ENCODE peak calls at places on chromosomes 5 and 9, in four cellular contexts. X is left ventricle myocardium inferior, T is IMR-90, U is Peyer's patch. F is an unnamed sample.

GRCh38 chr5:64612349-64612961 is 77.8 kb upstream of the SHISAL2B start:
- DNase-seq in X (no peak), T (peak; percentile 64), U (peak; percentile 58), F (no peak)

GRCh38 chr9:86487222-86487841 is 133.1 kb upstream of the TUT7 start:
- DNase-seq in X (no peak), T (peak; percentile 76), U (no peak), F (no peak)

GRCh38 chr9:15513335-15513734 is 2.6 kb upstream of the PSIP1 start:
- DNase-seq in X (no peak), T (no peak), U (no peak), F (no peak)

GRCh38 chr5:97427235-97427634 is 244.2 kb upstream of the RIOK2 start:
- DNase-seq in X (no peak), T (no peak), U (no peak), F (no peak)

GRCh38 chr5:73378070-73378469 is 70.5 kb downstream of the FOXD1 start:
- DNase-seq in X (no peak), T (peak; percentile 83), U (no peak), F (no peak)

GRCh38 chr9:96219615-96220257 is 82.2 kb downstream of the HSD17B3 start:
- DNase-seq in X (peak; percentile 39), T (no peak), U (peak; percentile 62), F (no peak)

GRCh38 chr5:152185547-152186234 is 219.4 kb downstream of the NMUR2 start:
- DNase-seq in X (peak; percentile 48), T (no peak), U (no peak), F (no peak)

GRCh38 chr9:242461-243080 is 27.9 kb downstream of the DOCK8 start:
- DNase-seq in X (no peak), T (peak; percentile 32), U (no peak), F (no peak)

GRCh38 chr9:124694394-124695279 is 76.5 kb downstream of the NR6A1 start:
- DNase-seq in X (no peak), T (no peak), U (no peak), F (no peak)

GRCh38 chr5:135028791-135029467 is 5.1 kb downstream of the PITX1 start:
- DNase-seq in X (no peak), T (no peak), U (no peak), F (no peak)

GRCh38 chr9:130881516-130881915 is 15.1 kb downstream of the QRFP start:
- DNase-seq in X (no peak), T (no peak), U (no peak), F (no peak)

GRCh38 chr5:172503925-172504730 is 49.8 kb upstream of the SH3PXD2B start:
- DNase-seq in X (peak; percentile 85), T (no peak), U (peak; percentile 46), F (no peak)

GRCh38 chr9:38443181-38443580 is 18.9 kb upstream of the IGFBPL1 start:
- DNase-seq in X (no peak), T (peak; percentile 16), U (no peak), F (no peak)

GRCh38 chr5:51838459-51839253 is 455.4 kb downstream of the ISL1 start:
- DNase-seq in X (no peak), T (no peak), U (no peak), F (no peak)

GRCh38 chr5:3197699-3198098 is 397.9 kb upstream of the IRX1 start:
- DNase-seq in X (no peak), T (no peak), U (no peak), F (no peak)

GRCh38 chr5:98940586-98940985 is 11.8 kb upstream of the CHD1 start:
- DNase-seq in X (no peak), T (peak; percentile 10), U (no peak), F (no peak)

GRCh38 chr5:93421498-93421897 is 159.5 kb downstream of the NR2F1-AS1 start:
- DNase-seq in X (no peak), T (no peak), U (no peak), F (no peak)

GRCh38 chr5:172322028-172322965 is 38.7 kb upstream of the UBTD2 start:
- DNase-seq in X (no peak), T (no peak), U (no peak), F (peak; percentile 76)

GRCh38 chr5:123119334-123119986 is 30.4 kb downstream of the PRDM6 start:
- DNase-seq in X (no peak), T (peak; percentile 74), U (no peak), F (no peak)

GRCh38 chr5:180381428-180381827 is 28.3 kb upstream of the GFPT2 start:
- DNase-seq in X (no peak), T (no peak), U (no peak), F (no peak)

GRCh38 chr9:137575725-137576411 is 2.9 kb downstream of the DPH7 start:
- DNase-seq in X (peak; percentile 32), T (no peak), U (no peak), F (peak; percentile 64)

GRCh38 chr9:123544007-123544827 is 188.2 kb downstream of the CRB2 start:
- DNase-seq in X (no peak), T (peak; percentile 54), U (peak; percentile 67), F (no peak)

GRCh38 chr9:37997636-37998374 is 71.2 kb downstream of the SHB start:
- DNase-seq in X (no peak), T (no peak), U (no peak), F (no peak)

GRCh38 chr5:75042511-75042910 is 9.8 kb downstream of the GCNT4 start:
- DNase-seq in X (no peak), T (no peak), U (no peak), F (no peak)

GRCh38 chr5:67257500-67257899 is 60.9 kb upstream of the CD180 start:
- DNase-seq in X (no peak), T (no peak), U (no peak), F (no peak)

GRCh38 chr5:99104538-99105132 is 175.8 kb upstream of the CHD1 start:
- DNase-seq in X (no peak), T (peak; percentile 30), U (no peak), F (no peak)

DNA sequence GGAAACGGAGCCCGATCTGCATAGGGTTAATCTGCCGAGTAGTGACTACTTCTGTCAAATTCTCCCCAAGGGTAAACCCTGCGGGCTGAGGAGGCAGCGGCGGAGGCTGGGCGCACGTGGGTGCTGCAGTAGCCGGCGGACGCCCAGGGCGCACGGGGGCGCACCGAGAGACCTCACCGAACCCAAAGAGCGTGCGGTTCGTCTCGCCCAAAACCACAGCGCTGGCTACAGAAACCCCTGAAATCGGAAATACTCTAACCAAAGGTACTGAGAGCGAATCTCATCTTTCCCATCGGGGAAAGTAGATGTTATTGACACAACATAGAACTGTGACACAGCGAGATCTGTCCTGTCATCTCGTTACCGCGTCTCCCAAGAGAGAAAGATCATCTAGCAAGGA is 56.0 kb upstream of the SHC3 start:
- DNase-seq in X (no peak), T (peak; percentile 13), U (no peak), F (peak; percentile 67)
- H3K4me3 ChIP-seq in X (peak overlapping the region; percentile 49), T (peak overlapping the region; percentile 32), U (peak overlapping the region; percentile 1), F (no peak overlapping the region)

GRCh38 chr9:79382468-79382867 is 189.3 kb upstream of the TLE4 start:
- DNase-seq in X (no peak), T (no peak), U (no peak), F (no peak)

GRCh38 chr9:79382044-79382443 is 189.7 kb upstream of the TLE4 start:
- DNase-seq in X (no peak), T (no peak), U (no peak), F (no peak)

GRCh38 chr9:79383096-79383495 is 188.7 kb upstream of the TLE4 start:
- DNase-seq in X (no peak), T (no peak), U (no peak), F (no peak)

GRCh38 chr9:79384091-79384490 is 187.7 kb upstream of the TLE4 start:
- DNase-seq in X (no peak), T (no peak), U (no peak), F (no peak)

DNA sequence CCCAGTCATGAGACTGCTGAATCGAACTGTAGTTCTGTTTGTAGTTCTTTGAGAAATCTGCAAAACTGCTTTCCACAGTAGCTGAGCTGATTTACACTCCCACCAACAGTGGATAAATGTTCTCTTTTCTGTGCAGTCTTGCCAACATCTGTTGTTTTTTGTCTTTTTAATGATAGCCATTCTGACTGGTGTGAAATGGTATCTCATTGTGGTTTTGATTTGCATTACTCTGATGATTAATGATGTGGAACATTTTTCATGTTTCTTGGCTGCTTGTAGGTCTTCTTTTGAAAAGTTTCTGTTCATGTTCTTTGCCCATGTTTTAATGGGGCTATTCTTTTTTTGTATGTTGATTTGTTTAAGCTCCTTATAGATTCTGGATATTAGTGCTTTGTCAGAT is 187.3 kb upstream of the TLE4 start:
- DNase-seq in X (no peak), T (no peak), U (no peak), F (no peak)
- TF ChIP-seq CTCF in X (no peak), T (no peak), U (no peak), F (no peak)

DNA sequence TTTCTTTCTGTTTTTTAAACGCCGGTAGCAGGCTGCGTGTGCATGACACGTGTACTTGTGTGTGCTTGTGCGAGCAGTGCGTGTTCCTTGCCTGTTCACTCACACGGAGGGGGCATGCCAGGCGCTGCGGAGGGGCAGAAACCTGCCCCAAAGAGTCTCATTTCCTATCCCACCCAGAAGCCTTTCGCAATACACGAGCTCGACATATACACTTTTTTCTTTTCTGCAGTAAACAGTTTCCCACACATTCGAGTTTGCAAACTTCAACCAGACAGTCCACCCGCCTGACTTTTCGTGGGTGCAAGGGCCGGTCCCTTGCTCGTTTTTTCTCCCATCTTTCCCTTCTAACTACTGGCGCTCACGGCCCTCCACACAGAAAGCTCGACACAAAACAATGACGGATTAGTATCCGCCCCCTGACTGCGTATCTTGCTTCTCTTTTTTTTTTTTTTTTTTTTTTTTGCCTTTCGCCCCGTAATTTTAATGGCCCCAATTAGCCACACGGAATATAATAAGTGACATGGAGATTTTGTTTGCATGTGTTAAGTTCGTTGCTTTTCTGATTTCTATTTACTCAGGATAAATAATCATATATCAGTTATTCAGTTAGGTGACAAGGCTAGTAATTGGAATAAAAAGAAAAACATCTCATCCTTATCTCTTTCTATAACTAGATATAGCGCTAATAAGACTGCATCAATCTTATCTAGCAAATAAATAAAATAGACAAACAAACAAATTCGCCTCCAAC is 5.3 kb upstream of the OTP start:
- DNase-seq in X (no peak), T (no peak), U (no peak), F (no peak)
- H3K27me3 ChIP-seq in X (peaks cover 99% of the 10 kb centered on the region), T (peaks cover 94% of the 10 kb centered on the region), U (no peaks in the 10 kb centered on the region), F (no peaks in the 10 kb centered on the region)

GRCh38 chr9:114929166-114929565 is 1.2 kb downstream of the TNFSF8 start:
- DNase-seq in X (no peak), T (no peak), U (no peak), F (no peak)

GRCh38 chr9:114928092-114928491 is 2.3 kb downstream of the TNFSF8 start:
- DNase-seq in X (no peak), T (no peak), U (no peak), F (no peak)

GRCh38 chr9:114932502-114932901 is 2.1 kb upstream of the TNFSF8 start:
- DNase-seq in X (no peak), T (no peak), U (no peak), F (no peak)

GRCh38 chr9:114931407-114931806 is 1.0 kb upstream of the TNFSF8 start:
- DNase-seq in X (no peak), T (no peak), U (no peak), F (no peak)

DNA sequence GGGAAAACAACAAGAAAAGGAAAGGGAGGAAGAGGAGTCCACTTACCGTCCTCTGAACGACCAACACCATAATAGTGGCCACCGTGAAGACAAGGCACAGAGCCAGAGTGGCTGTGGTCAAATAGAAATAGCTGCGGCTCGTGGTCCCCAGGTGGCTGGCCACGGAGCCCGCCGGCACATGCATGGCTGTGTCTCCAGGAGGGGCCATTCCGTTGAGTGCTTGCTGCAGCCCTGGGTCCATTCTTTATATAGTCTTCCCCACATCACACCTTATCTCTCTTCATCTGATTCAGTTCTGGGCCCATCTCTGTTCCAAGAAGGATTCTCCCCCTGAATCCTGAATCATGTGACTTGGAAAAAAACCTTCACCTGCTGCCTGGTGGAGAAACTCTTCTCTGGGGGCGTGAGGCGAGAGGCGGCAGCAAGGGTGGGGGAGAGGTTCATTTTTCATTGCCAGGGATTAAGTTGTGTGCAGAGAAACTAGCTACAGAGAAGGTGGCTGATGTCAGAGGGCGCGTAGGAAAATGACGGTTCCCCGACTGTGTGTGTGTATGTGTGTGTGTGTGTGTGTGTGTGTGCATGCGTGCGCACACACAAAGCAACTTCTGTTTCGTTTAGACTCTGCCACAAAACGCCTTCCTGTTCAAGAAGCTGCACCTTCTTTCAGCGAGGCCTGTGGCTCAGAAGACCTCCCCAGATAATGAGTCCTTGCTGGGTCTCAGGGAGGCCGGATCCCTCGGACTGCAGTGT is at the start of gene TNFSF8:
- DNase-seq in X (no peak), T (no peak), U (peak; percentile 86), F (no peak)
- H3K4me3 ChIP-seq in X (peak within 1 kb of the TSS; percentile 38), T (no peak within 1 kb of the TSS), U (peak within 1 kb of the TSS; percentile 41), F (peak within 1 kb of the TSS; percentile 8)